ENCODE peak calls at places on chromosomes 11 and 22, in five cellular contexts. F is psoas muscle; T is lung; Z is suprapubic skin; A is CD4-positive, CD25-positive, alpha-beta regulatory T cell. G is an unnamed sample.
A peak's percentile ranks its signal among the peaks of the same experiment; 100 is the strongest.

GRCh38 chr11:33542921-33543320 is 157.7 kb downstream of the C11orf91 start:
- DNase-seq in A (peak; percentile 2), F (peak; percentile 63), T (peak; percentile 54), Z (no peak), G (no peak)

GRCh38 chr22:41197808-41198585 is 7.1 kb upstream of the L3MBTL2 start:
- DNase-seq in T (no peak), Z (no peak), F (peak; percentile 55), A (peak; percentile 21), G (peak; percentile 62)

GRCh38 chr11:17197431-17197898 is 10.3 kb downstream of the PIK3C2A start:
- DNase-seq in F (no peak), A (no peak), T (no peak), Z (no peak), G (no peak)

GRCh38 chr22:31089101-31090100 is 8.3 kb downstream of the SMTN start:
- DNase-seq in F (peak; percentile 84), Z (no peak), A (peak; percentile 26), T (no peak), G (no peak)

GRCh38 chr22:27621671-27622070 is 179.9 kb downstream of the MN1 start:
- DNase-seq in Z (no peak), F (no peak), T (no peak), A (no peak), G (no peak)

GRCh38 chr11:19512621-19513020 is 200.0 kb upstream of the NAV2 start:
- DNase-seq in T (no peak), F (no peak), Z (no peak), A (no peak), G (no peak)

GRCh38 chr11:19605500-19606371 is 106.9 kb upstream of the NAV2 start:
- DNase-seq in T (no peak), F (no peak), A (no peak), Z (no peak), G (no peak)

GRCh38 chr11:128660957-128661356 is 32.9 kb upstream of the FLI1 start:
- DNase-seq in T (no peak), F (no peak), A (no peak), Z (no peak), G (no peak)

GRCh38 chr11:3674189-3674588 is 3.0 kb upstream of the CHRNA10 start:
- DNase-seq in A (no peak), T (no peak), F (no peak), Z (no peak), G (no peak)

GRCh38 chr11:74695705-74696280 is 35.4 kb downstream of the CHRDL2 start:
- DNase-seq in F (no peak), A (no peak), T (no peak), Z (no peak), G (no peak)

GRCh38 chr11:125141686-125142535 is 22.6 kb upstream of the PKNOX2 start:
- DNase-seq in Z (no peak), T (peak; percentile 36), F (peak; percentile 64), A (peak; percentile 46), G (peak; percentile 88)

GRCh38 chr11:64788321-64789215 is 10.2 kb upstream of the SF1 start:
- DNase-seq in A (no peak), T (no peak), Z (no peak), F (peak; percentile 38), G (peak; percentile 64)

GRCh38 chr11:58061813-58062212 is 31.1 kb downstream of the OR6Q1 start:
- DNase-seq in A (no peak), F (no peak), T (no peak), Z (no peak), G (no peak)

GRCh38 chr11:78424334-78425270 is 7.0 kb upstream of the GAB2 start:
- DNase-seq in T (no peak), Z (no peak), A (no peak), F (no peak), G (no peak)

GRCh38 chr11:116515666-116516184 is 257.1 kb downstream of the BUD13 start:
- DNase-seq in T (no peak), Z (peak; percentile 45), F (no peak), A (no peak), G (no peak)

GRCh38 chr11:17633279-17633986 is 85.9 kb upstream of the MYOD1 start:
- DNase-seq in F (no peak), Z (no peak), T (no peak), A (no peak), G (no peak)

GRCh38 chr11:36719708-36720107 is 121.7 kb upstream of the RAG2 start:
- DNase-seq in T (no peak), A (no peak), Z (no peak), F (no peak), G (no peak)

GRCh38 chr11:86070435-86071056 is 1.7 kb upstream of the PICALM start:
- DNase-seq in T (no peak), A (no peak), Z (no peak), F (no peak), G (no peak)

GRCh38 chr22:34950480-34950879 is 115.5 kb upstream of the ISX start:
- DNase-seq in Z (no peak), F (no peak), T (no peak), A (no peak), G (no peak)

GRCh38 chr11:36162909-36163434 is 126.3 kb downstream of the COMMD9 start:
- DNase-seq in A (no peak), F (no peak), Z (no peak), T (peak; percentile 11), G (no peak)

GRCh38 chr11:86459682-86460460 is 85.2 kb downstream of the CCDC81 start:
- DNase-seq in T (peak; percentile 58), Z (no peak), A (no peak), F (no peak), G (peak; percentile 85)

GRCh38 chr11:61077936-61078335 is 24.4 kb upstream of the CD5 start:
- DNase-seq in F (no peak), Z (no peak), T (no peak), A (no peak), G (no peak)

GRCh38 chr22:38631724-38632123 is 24.5 kb downstream of the FAM227A start:
- DNase-seq in F (no peak), Z (no peak), T (no peak), A (no peak), G (no peak)

GRCh38 chr11:134471341-134472187 is 59.5 kb upstream of the B3GAT1 start:
- DNase-seq in Z (no peak), A (no peak), T (no peak), F (no peak), G (no peak)
- H3K9me3 ChIP-seq in Z (no peaks in the 10 kb centered on the region), A (no peaks in the 10 kb centered on the region), T (peaks cover 15% of the 10 kb centered on the region), F (no peaks in the 10 kb centered on the region), G (no peaks in the 10 kb centered on the region)

GRCh38 chr11:110777765-110778164 is 65.5 kb upstream of the ARHGAP20 start:
- DNase-seq in A (no peak), F (no peak), T (no peak), Z (no peak), G (no peak)

GRCh38 chr11:110779108-110779507 is 66.9 kb upstream of the ARHGAP20 start:
- DNase-seq in T (no peak), Z (no peak), F (no peak), A (no peak), G (no peak)

GRCh38 chr11:110776091-110776490 is 63.9 kb upstream of the ARHGAP20 start:
- DNase-seq in F (no peak), A (no peak), T (no peak), Z (no peak), G (no peak)

GRCh38 chr11:110774138-110775014 is 62.1 kb upstream of the ARHGAP20 start:
- DNase-seq in F (no peak), T (no peak), Z (no peak), A (no peak), G (no peak)

GRCh38 chr11:110778351-110778750 is 66.1 kb upstream of the ARHGAP20 start:
- DNase-seq in F (no peak), A (no peak), Z (no peak), T (peak; percentile 46), G (no peak)
- H3K4me3 ChIP-seq in F (no peak overlapping the region), A (no peak overlapping the region), Z (no peak overlapping the region), T (no peak overlapping the region), G (no peak overlapping the region)

GRCh38 chr22:46767249-46767985 is 5.0 kb downstream of the TBC1D22A start:
- DNase-seq in Z (no peak), A (no peak), T (no peak), F (no peak), G (peak; percentile 6)

GRCh38 chr22:46770726-46771125 is 8.3 kb downstream of the TBC1D22A start:
- DNase-seq in T (no peak), Z (no peak), A (no peak), F (no peak), G (peak; percentile 62)

GRCh38 chr22:46769191-46769675 is 6.8 kb downstream of the TBC1D22A start:
- DNase-seq in F (peak; percentile 84), A (no peak), T (no peak), Z (no peak), G (peak; percentile 45)

GRCh38 chr22:46770151-46770641 is 7.7 kb downstream of the TBC1D22A start:
- DNase-seq in A (no peak), T (no peak), F (no peak), Z (no peak), G (peak; percentile 68)

DNA sequence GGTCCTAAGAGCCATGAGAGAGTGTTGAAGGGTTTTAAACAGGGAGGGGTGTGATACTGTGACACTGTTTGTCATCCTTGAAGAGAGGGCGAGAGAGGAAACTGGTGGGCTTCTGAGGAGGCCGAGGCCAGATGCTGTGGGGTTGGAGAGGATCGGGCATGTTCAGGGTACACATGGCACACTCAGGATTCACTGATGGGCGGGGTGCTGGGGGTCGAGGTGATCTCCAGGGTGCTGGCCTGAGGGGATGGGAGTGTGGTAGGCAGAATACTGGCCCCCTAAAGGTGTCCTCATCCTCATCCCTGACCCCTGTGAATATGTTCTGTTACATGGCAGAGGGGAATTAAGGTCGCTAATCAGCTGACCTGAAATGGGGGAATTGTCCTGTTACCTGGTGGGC is 7.3 kb downstream of the TBC1D22A start:
- DNase-seq in Z (no peak), F (no peak), T (no peak), A (no peak), G (peak; percentile 59)
- H3K9me3 ChIP-seq in Z (no peaks in the 10 kb centered on the region), F (no peaks in the 10 kb centered on the region), T (no peaks in the 10 kb centered on the region), A (no peaks in the 10 kb centered on the region), G (no peaks in the 10 kb centered on the region)

DNA sequence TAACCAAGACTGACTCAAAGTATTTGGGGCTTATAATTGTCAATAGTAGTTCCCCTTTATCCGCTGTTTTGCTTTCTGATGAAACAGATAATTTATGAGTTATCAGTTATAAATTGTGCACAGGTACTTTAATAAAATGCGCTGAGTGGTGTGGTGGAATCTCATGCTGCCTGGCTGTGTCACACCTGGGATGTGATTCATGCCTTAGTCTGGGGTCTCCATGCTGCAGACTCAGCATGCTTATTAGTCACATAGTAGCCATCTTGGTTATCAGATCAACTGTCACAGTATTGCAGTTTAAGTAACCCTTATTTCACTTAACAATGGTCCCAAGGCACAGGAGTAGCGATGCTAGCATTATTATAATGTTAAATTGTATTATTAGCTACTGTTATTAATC is 995.2 kb downstream of the NTM start:
- DNase-seq in A (no peak), T (no peak), Z (no peak), F (no peak), G (no peak)
- H3K4me3 ChIP-seq in A (no peak overlapping the region), T (no peak overlapping the region), Z (no peak overlapping the region), F (no peak overlapping the region), G (no peak overlapping the region)

GRCh38 chr11:114621072-114621471 is 25.5 kb upstream of the NXPE4 start:
- DNase-seq in Z (no peak), A (no peak), T (no peak), F (no peak), G (no peak)

GRCh38 chr11:114617157-114618124 is 21.9 kb upstream of the NXPE4 start:
- DNase-seq in A (no peak), T (no peak), F (no peak), Z (no peak), G (no peak)

GRCh38 chr11:114618139-114618538 is 22.6 kb upstream of the NXPE4 start:
- DNase-seq in A (no peak), F (no peak), Z (no peak), T (no peak), G (no peak)

GRCh38 chr11:114621950-114622809 is 26.6 kb upstream of the NXPE4 start:
- DNase-seq in F (no peak), T (no peak), A (no peak), Z (no peak), G (no peak)

GRCh38 chr11:114619659-114620173 is 24.1 kb upstream of the NXPE4 start:
- DNase-seq in F (no peak), A (no peak), Z (no peak), T (no peak), G (no peak)
- H3K9me3 ChIP-seq in F (peaks cover 7% of the 10 kb centered on the region), A (no peaks in the 10 kb centered on the region), Z (no peaks in the 10 kb centered on the region), T (peaks cover 2% of the 10 kb centered on the region), G (no peaks in the 10 kb centered on the region)

G was measured in aorta.